ENCODE peak calls at places on chromosomes 12 and 14, in nine cellular contexts. E, Q, I, M, Y, L, H, O and U are unnamed samples.

GRCh38 chr14:24674204-24674970 is 40.4 kb upstream of the GZMB start:
- DNase-seq in I (no peak), Y (no peak), Q (no peak), E (no peak), O (no peak), M (no peak), H (no peak), L (no peak), U (no peak)

GRCh38 chr14:25246751-25247150 is 196.8 kb upstream of the STXBP6 start:
- DNase-seq in I (no peak), E (no peak), Q (no peak), O (no peak), M (no peak), L (no peak), H (no peak), Y (no peak), U (no peak)

GRCh38 chr12:96334502-96334901 is 65.7 kb downstream of the CDK17 start:
- DNase-seq in L (no peak), E (no peak), M (no peak), H (peak), O (no peak), I (no peak), Q (no peak), Y (no peak), U (no peak)

GRCh38 chr14:100629696-100630095 is 42.5 kb upstream of the BEGAIN start:
- DNase-seq in Y (no peak), H (no peak), M (no peak), I (no peak), L (peak), E (no peak), O (no peak), Q (no peak), U (no peak)

GRCh38 chr12:115140981-115141380 is 457.0 kb upstream of the TBX3 start:
- DNase-seq in L (no peak), Q (no peak), E (peak), O (no peak), Y (no peak), H (no peak), I (no peak), M (no peak), U (no peak)

GRCh38 chr12:106288510-106289195 is 13.9 kb upstream of the TCP11L2 start:
- DNase-seq in I (no peak), Q (peak), L (peak), M (peak), E (no peak), Y (no peak), H (peak), O (no peak), U (no peak)

GRCh38 chr14:20757963-20758362 is 10.2 kb upstream of the EDDM3B start:
- DNase-seq in O (no peak), Y (no peak), I (peak), H (no peak), L (no peak), M (no peak), E (peak), Q (no peak), U (no peak)

GRCh38 chr12:613996-614726 is 49.1 kb downstream of the NINJ2 start:
- DNase-seq in M (no peak), Y (peak), Q (no peak), I (no peak), O (no peak), H (no peak), E (peak), L (peak), U (no peak)

GRCh38 chr12:6646276-6647082 is 753 bp downstream of the ACRBP start:
- DNase-seq in O (no peak), E (peak), H (no peak), Y (no peak), Q (no peak), L (no peak), I (no peak), M (no peak), U (no peak)

GRCh38 chr12:94766397-94766796 is 116.0 kb upstream of the TMCC3 start:
- DNase-seq in Y (no peak), E (no peak), H (no peak), O (no peak), M (no peak), I (no peak), L (no peak), Q (no peak), U (no peak)

GRCh38 chr12:104802198-104802597 is 155.9 kb downstream of the SLC41A2 start:
- DNase-seq in L (no peak), H (peak), Q (no peak), M (no peak), E (no peak), O (no peak), I (no peak), Y (no peak), U (no peak)

DNA sequence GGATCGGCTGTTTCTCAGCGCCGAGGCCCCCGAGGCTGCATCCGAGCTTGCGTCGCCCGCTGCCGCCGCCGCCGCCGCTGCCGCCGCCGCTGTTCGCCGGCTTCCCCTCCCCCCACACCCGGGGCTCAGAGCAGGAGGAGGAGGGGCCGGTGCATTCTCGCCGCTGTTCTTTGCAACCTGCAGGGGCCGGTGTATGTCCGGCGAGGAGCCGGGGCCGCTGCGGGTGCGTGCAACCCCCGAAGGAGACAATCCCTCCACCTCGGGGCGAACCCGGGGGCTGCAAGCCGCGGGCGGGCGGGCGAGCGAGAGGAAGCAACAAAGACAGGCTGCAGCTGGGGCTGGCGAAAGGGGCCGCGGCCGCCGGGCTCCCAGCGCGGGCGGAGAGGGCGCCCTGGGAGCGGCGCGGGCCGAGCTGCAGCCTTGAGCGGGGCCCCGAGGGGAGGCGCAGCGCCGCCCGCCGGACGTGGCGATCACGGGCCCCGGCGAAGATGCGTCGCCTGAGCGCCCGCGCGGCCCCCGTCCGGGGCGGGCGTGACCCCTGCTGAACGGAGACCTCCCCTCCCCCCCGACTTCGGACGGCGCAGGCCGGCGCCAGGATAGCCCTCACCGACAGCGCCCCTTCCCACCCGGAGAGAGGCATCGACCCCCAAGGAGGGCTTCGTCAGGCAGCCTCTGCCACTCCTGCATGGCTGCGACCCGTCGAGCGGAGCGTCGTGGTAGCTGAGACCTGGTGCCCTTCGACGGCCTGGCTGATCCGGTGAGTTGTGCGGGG is 702 bp downstream of the FAM222A start:
- DNase-seq in I (peak), Q (no peak), H (peak), E (peak), L (peak), M (peak), O (peak), Y (peak), U (peak)
- TF ChIP-seq CTCF in I (no peak), Q (peak), H (peak), E (no peak), L (peak), M (no peak), O (peak), Y (no peak), U (peak)

GRCh38 chr12:83389237-83389996 is 702.7 kb downstream of the TMTC2 start:
- DNase-seq in M (peak), H (peak), I (peak), E (peak), Q (no peak), O (peak), L (no peak), Y (no peak), U (no peak)
- TF ChIP-seq CTCF in M (peak), H (peak), I (peak), E (peak), Q (peak), O (peak), L (no peak), Y (no peak), U (peak)

GRCh38 chr12:12919666-12920435 is 28.5 kb downstream of the GPRC5A start:
- DNase-seq in I (no peak), M (no peak), H (no peak), L (no peak), Y (no peak), E (no peak), O (no peak), Q (no peak), U (no peak)

GRCh38 chr12:12918781-12919180 is 27.4 kb downstream of the GPRC5A start:
- DNase-seq in Q (no peak), L (no peak), M (no peak), E (no peak), Y (no peak), I (no peak), O (no peak), H (peak), U (no peak)

GRCh38 chr12:12913626-12914388 is 22.4 kb downstream of the GPRC5A start:
- DNase-seq in E (no peak), Y (no peak), M (no peak), L (no peak), Q (no peak), I (no peak), O (no peak), H (no peak), U (no peak)

GRCh38 chr12:12915654-12916053 is 24.3 kb downstream of the GPRC5A start:
- DNase-seq in I (no peak), Y (no peak), H (no peak), E (peak), L (no peak), Q (no peak), M (no peak), O (no peak), U (no peak)

DNA sequence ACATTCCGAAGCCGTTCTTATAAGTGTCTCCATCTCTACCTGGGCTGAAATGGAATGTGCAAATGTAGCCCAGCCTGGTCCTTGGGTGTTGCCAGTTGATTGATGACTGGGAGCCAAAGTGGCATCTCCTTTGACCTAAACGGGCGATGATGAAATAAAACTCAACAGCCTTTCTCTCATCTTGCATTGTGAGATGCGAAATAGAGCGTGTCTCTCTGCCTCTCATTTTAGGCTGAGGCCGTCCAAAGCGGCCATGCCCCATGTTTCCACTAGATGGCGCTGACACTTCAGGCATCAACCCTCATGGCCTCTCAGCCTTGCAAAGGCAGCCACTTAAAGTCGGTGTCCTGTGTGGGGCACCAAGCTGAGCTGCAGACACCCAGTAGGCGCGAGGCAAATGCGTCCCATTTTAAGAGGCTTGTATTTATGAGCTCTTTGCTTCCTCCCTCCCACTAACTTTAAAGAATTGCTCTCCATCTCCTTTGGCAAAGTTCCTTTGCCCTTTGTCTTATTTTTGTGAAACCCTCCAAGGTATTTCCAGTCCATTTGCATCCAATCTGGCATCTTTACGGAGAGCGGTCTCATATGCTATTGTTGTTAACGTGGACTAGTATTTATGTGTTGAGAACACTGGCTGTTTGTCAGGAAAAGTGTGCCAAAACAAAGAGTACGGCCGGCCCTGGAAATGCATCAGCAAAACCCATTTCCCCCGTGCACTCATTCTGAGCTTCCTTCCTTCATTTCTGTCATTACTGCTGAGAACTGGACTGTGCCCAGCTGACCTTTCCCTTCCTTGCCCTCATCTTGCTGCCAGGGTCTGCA is 25.0 kb downstream of the GPRC5A start:
- DNase-seq in H (peak), Q (no peak), Y (peak), O (peak), I (peak), M (peak), L (peak), E (peak), U (peak)
- TF ChIP-seq CTCF in H (peak), Q (peak), Y (peak), O (peak), I (peak), M (peak), L (peak), E (peak), U (peak)

DNA sequence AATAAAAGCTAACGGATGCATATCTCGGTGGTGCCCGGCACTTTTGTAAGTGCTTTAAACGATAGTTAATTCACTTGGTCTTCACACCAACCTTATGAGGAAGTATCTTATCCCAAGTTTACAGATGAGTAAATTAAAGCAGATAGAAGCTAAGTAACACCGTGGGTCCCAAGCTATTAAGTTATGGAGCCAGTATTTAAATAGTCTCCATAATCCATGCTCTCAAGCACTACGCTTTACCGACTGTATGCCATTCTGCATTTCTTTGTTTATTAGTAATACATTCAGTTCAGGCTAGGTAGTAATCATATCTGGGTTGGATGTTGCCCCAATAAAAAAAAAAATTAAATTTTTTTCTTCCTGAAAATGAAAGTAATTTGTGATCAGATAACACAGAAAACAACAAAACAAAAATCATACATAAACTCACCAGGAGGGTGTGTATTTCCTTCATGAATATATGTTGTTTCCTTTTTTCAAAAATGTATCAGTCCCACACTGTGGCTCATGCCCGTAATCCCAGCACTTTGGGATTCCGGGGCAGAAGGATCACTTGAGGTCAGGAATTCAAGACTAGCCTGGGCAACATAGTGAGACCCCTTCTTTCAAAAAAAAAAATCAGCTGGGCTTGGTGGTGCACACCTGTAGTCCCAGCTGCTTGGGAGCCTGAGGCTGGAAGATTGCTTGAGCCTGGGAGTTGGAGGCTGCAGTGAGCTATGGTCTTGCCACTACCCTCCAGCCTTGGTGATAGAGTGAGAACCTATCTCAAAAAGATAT is 1.4 kb upstream of the M6PR start:
- DNase-seq in L (no peak), Y (no peak), Q (no peak), O (no peak), H (no peak), E (no peak), I (no peak), M (no peak), U (no peak)
- TF ChIP-seq CTCF in L (no peak), Y (no peak), Q (no peak), O (peak), H (no peak), E (no peak), I (no peak), M (no peak), U (no peak)

GRCh38 chr12:52395761-52396434 is 10.2 kb downstream of the KRT82 start:
- DNase-seq in Y (no peak), M (peak), I (peak), Q (no peak), O (no peak), H (peak), L (no peak), E (peak), U (peak)
- TF ChIP-seq CTCF in Y (no peak), M (peak), I (peak), Q (peak), O (peak), H (peak), L (peak), E (peak), U (peak)

GRCh38 chr14:71021347-71022014 is 114.2 kb downstream of the PCNX1 start:
- DNase-seq in O (no peak), Q (peak), M (no peak), L (peak), H (peak), Y (no peak), I (no peak), E (no peak), U (no peak)

GRCh38 chr14:71022015-71022919 is 115.0 kb downstream of the PCNX1 start:
- DNase-seq in L (no peak), H (peak), Y (no peak), M (no peak), I (no peak), E (no peak), O (no peak), Q (no peak), U (no peak)

GRCh38 chr14:71022939-71023338 is 115.7 kb downstream of the PCNX1 start:
- DNase-seq in I (no peak), E (no peak), H (no peak), Q (no peak), Y (no peak), O (no peak), M (no peak), L (no peak), U (no peak)
- TF ChIP-seq CTCF in I (no peak), E (no peak), H (no peak), Q (no peak), Y (no peak), O (no peak), M (no peak), L (no peak), U (no peak)

GRCh38 chr14:99203801-99204200 is 68.2 kb downstream of the BCL11B start:
- DNase-seq in Y (no peak), O (no peak), H (no peak), E (no peak), Q (no peak), L (no peak), M (no peak), I (no peak), U (no peak)
- TF ChIP-seq CTCF in Y (no peak), O (no peak), H (no peak), E (no peak), Q (no peak), L (no peak), M (no peak), I (no peak), U (no peak)